ENCODE peak calls at places on chromosomes 13 and 19, in ten cellular contexts. One of them, this sample, is unnamed.

GRCh38 chr13:65540064-65540635 is 1690.0 kb downstream of the PCDH9 start:
- DNase-seq in fibroblast of lung: peak
- DNase-seq in CD8-positive, alpha-beta memory T cell: no peak
- DNase-seq in uterus: no peak
- DNase-seq in ELF-1: no peak
- DNase-seq in GM13976: no peak
- DNase-seq in naive B cell: no peak
- DNase-seq in T-helper 1 cell: no peak
- DNase-seq in kidney glomerular epithelial cell: no peak
- DNase-seq in ascending aorta: no peak
- DNase-seq in this sample: no peak

GRCh38 chr19:41478171-41478570 is 35.2 kb downstream of the ERICH4 start:
- DNase-seq in fibroblast of lung: no peak
- DNase-seq in CD8-positive, alpha-beta memory T cell: no peak
- DNase-seq in uterus: no peak
- DNase-seq in ELF-1: no peak
- DNase-seq in GM13976: no peak
- DNase-seq in naive B cell: no peak
- DNase-seq in T-helper 1 cell: no peak
- DNase-seq in kidney glomerular epithelial cell: no peak
- DNase-seq in ascending aorta: no peak
- DNase-seq in this sample: no peak

GRCh38 chr19:11171144-11171543 is 15.6 kb upstream of the SPC24 start:
- DNase-seq in fibroblast of lung: no peak
- DNase-seq in CD8-positive, alpha-beta memory T cell: no peak
- DNase-seq in uterus: no peak
- DNase-seq in ELF-1: no peak
- DNase-seq in GM13976: no peak
- DNase-seq in naive B cell: no peak
- DNase-seq in T-helper 1 cell: no peak
- DNase-seq in kidney glomerular epithelial cell: no peak
- DNase-seq in ascending aorta: no peak
- DNase-seq in this sample: no peak

GRCh38 chr13:113305208-113305607 is 8.2 kb downstream of the LAMP1 start:
- DNase-seq in fibroblast of lung: peak
- DNase-seq in CD8-positive, alpha-beta memory T cell: no peak
- DNase-seq in uterus: no peak
- DNase-seq in ELF-1: no peak
- DNase-seq in GM13976: no peak
- DNase-seq in naive B cell: no peak
- DNase-seq in T-helper 1 cell: no peak
- DNase-seq in kidney glomerular epithelial cell: peak
- DNase-seq in ascending aorta: no peak
- DNase-seq in this sample: no peak

GRCh38 chr13:29978211-29978610 is 127.8 kb upstream of the UBL3 start:
- DNase-seq in fibroblast of lung: no peak
- DNase-seq in CD8-positive, alpha-beta memory T cell: no peak
- DNase-seq in uterus: no peak
- DNase-seq in ELF-1: no peak
- DNase-seq in GM13976: no peak
- DNase-seq in naive B cell: no peak
- DNase-seq in T-helper 1 cell: no peak
- DNase-seq in kidney glomerular epithelial cell: no peak
- DNase-seq in ascending aorta: no peak
- DNase-seq in this sample: no peak

GRCh38 chr19:14127929-14128509 is 8.4 kb downstream of the ASF1B start:
- DNase-seq in fibroblast of lung: no peak
- DNase-seq in CD8-positive, alpha-beta memory T cell: no peak
- DNase-seq in uterus: no peak
- DNase-seq in ELF-1: no peak
- DNase-seq in GM13976: no peak
- DNase-seq in naive B cell: no peak
- DNase-seq in T-helper 1 cell: no peak
- DNase-seq in kidney glomerular epithelial cell: no peak
- DNase-seq in ascending aorta: no peak
- DNase-seq in this sample: no peak

GRCh38 chr19:46303345-46303701 is 6.5 kb downstream of the HIF3A start:
- DNase-seq in fibroblast of lung: no peak
- DNase-seq in CD8-positive, alpha-beta memory T cell: no peak
- DNase-seq in uterus: no peak
- DNase-seq in ELF-1: no peak
- DNase-seq in GM13976: no peak
- DNase-seq in naive B cell: no peak
- DNase-seq in T-helper 1 cell: no peak
- DNase-seq in kidney glomerular epithelial cell: no peak
- DNase-seq in ascending aorta: no peak
- DNase-seq in this sample: peak

GRCh38 chr13:53405616-53406015 is 377.0 kb downstream of the OLFM4 start:
- DNase-seq in fibroblast of lung: no peak
- DNase-seq in CD8-positive, alpha-beta memory T cell: no peak
- DNase-seq in uterus: no peak
- DNase-seq in ELF-1: peak
- DNase-seq in GM13976: no peak
- DNase-seq in naive B cell: no peak
- DNase-seq in T-helper 1 cell: no peak
- DNase-seq in kidney glomerular epithelial cell: no peak
- DNase-seq in ascending aorta: no peak
- DNase-seq in this sample: peak

GRCh38 chr13:113923376-113924063 is 50.4 kb downstream of the C13orf46 start:
- DNase-seq in fibroblast of lung: no peak
- DNase-seq in CD8-positive, alpha-beta memory T cell: no peak
- DNase-seq in uterus: no peak
- DNase-seq in ELF-1: no peak
- DNase-seq in GM13976: no peak
- DNase-seq in naive B cell: no peak
- DNase-seq in T-helper 1 cell: no peak
- DNase-seq in kidney glomerular epithelial cell: no peak
- DNase-seq in ascending aorta: no peak
- DNase-seq in this sample: peak

GRCh38 chr19:18046066-18046718 is 38.2 kb downstream of the ARRDC2 start:
- DNase-seq in fibroblast of lung: peak
- DNase-seq in CD8-positive, alpha-beta memory T cell: no peak
- DNase-seq in uterus: peak
- DNase-seq in ELF-1: no peak
- DNase-seq in GM13976: no peak
- DNase-seq in naive B cell: no peak
- DNase-seq in T-helper 1 cell: no peak
- DNase-seq in kidney glomerular epithelial cell: peak
- DNase-seq in ascending aorta: no peak
- DNase-seq in this sample: no peak

GRCh38 chr13:36750046-36750445 is 69.0 kb upstream of the RFXAP start:
- DNase-seq in fibroblast of lung: no peak
- DNase-seq in CD8-positive, alpha-beta memory T cell: no peak
- DNase-seq in uterus: no peak
- DNase-seq in ELF-1: no peak
- DNase-seq in GM13976: no peak
- DNase-seq in naive B cell: no peak
- DNase-seq in T-helper 1 cell: no peak
- DNase-seq in kidney glomerular epithelial cell: no peak
- DNase-seq in ascending aorta: no peak
- DNase-seq in this sample: no peak

GRCh38 chr13:40101708-40102359 is 446.4 kb downstream of the COG6 start:
- DNase-seq in fibroblast of lung: no peak
- DNase-seq in CD8-positive, alpha-beta memory T cell: no peak
- DNase-seq in uterus: no peak
- DNase-seq in ELF-1: no peak
- DNase-seq in GM13976: peak
- DNase-seq in naive B cell: peak
- DNase-seq in T-helper 1 cell: no peak
- DNase-seq in kidney glomerular epithelial cell: no peak
- DNase-seq in ascending aorta: no peak
- DNase-seq in this sample: no peak

GRCh38 chr13:86684402-86684801 is 885.2 kb upstream of the SLITRK6 start:
- DNase-seq in fibroblast of lung: peak
- DNase-seq in CD8-positive, alpha-beta memory T cell: no peak
- DNase-seq in uterus: no peak
- DNase-seq in ELF-1: no peak
- DNase-seq in GM13976: no peak
- DNase-seq in naive B cell: no peak
- DNase-seq in T-helper 1 cell: no peak
- DNase-seq in kidney glomerular epithelial cell: no peak
- DNase-seq in ascending aorta: no peak
- DNase-seq in this sample: no peak

GRCh38 chr19:57245959-57246358 is 5.5 kb downstream of the ZNF805 start:
- DNase-seq in fibroblast of lung: no peak
- DNase-seq in CD8-positive, alpha-beta memory T cell: no peak
- DNase-seq in uterus: no peak
- DNase-seq in ELF-1: no peak
- DNase-seq in GM13976: no peak
- DNase-seq in naive B cell: no peak
- DNase-seq in T-helper 1 cell: no peak
- DNase-seq in kidney glomerular epithelial cell: no peak
- DNase-seq in ascending aorta: no peak
- DNase-seq in this sample: no peak

This sample was measured in Caco-2.